ENCODE peak calls at places on chromosomes 1 and 21, in eight cellular contexts. G, H, M, V, D, A, O and P are unnamed samples. For H3K4me1, the result is how much of the 10 kb centered on the place peaks cover.

GRCh38 chr1:161299347-161299746 is 10.4 kb downstream of the MPZ start:
- DNase-seq in V (no peak), G (no peak), H (no peak), M (no peak), D (no peak), A (no peak), O (no peak), P (no peak)

GRCh38 chr1:199929556-199929955 is 98.0 kb upstream of the NR5A2 start:
- DNase-seq in O (no peak), V (no peak), G (no peak), D (no peak), A (no peak), M (no peak), H (no peak), P (no peak)

GRCh38 chr21:43609501-43610340 is 49.6 kb downstream of the HSF2BP start:
- DNase-seq in A (peak), O (no peak), D (peak), M (peak), V (no peak), H (no peak), G (no peak), P (peak)

GRCh38 chr1:110208916-110209650 is 1.0 kb upstream of the KCNC4 start:
- DNase-seq in O (no peak), A (no peak), G (no peak), H (no peak), D (no peak), M (no peak), V (peak), P (no peak)

GRCh38 chr1:33762962-33763361 is 100.9 kb upstream of the HMGB4 start:
- DNase-seq in V (no peak), A (no peak), D (no peak), M (no peak), O (no peak), H (no peak), G (no peak), P (no peak)

GRCh38 chr1:46533179-46533864 is 18.1 kb downstream of the KNCN start:
- DNase-seq in O (peak), A (peak), H (peak), M (no peak), G (no peak), D (peak), V (no peak), P (no peak)

GRCh38 chr21:37562920-37563640 is 196.5 kb downstream of the DYRK1A start:
- DNase-seq in G (no peak), M (no peak), H (peak), A (peak), V (no peak), O (peak), D (no peak), P (peak)

GRCh38 chr1:200410566-200410878 is 686 bp upstream of the ZNF281 start:
- DNase-seq in V (no peak), H (no peak), O (no peak), D (no peak), A (no peak), M (no peak), G (no peak), P (no peak)

GRCh38 chr21:14566889-14567288 is 20.8 kb upstream of the SAMSN1 start:
- DNase-seq in V (no peak), A (no peak), H (no peak), O (no peak), M (no peak), D (no peak), G (no peak), P (no peak)

GRCh38 chr1:111275079-111275478 is 15.6 kb upstream of the CHIA start:
- DNase-seq in O (no peak), G (peak), H (peak), D (peak), V (peak), M (no peak), A (peak), P (no peak)

GRCh38 chr1:89633103-89633744 is at the start of gene LRRC8C:
- DNase-seq in V (peak), O (peak), M (no peak), H (peak), G (no peak), A (peak), D (peak), P (peak)

GRCh38 chr1:59375321-59376220 is 78.7 kb downstream of the FGGY start:
- DNase-seq in V (peak), H (no peak), A (no peak), D (no peak), O (no peak), G (no peak), M (no peak), P (no peak)

GRCh38 chr1:10841059-10841458 is 44.6 kb upstream of the CASZ1 start:
- DNase-seq in A (no peak), O (no peak), G (no peak), M (no peak), V (no peak), H (no peak), D (no peak), P (no peak)

GRCh38 chr1:33004628-33005027 is 32.1 kb downstream of the AK2 start:
- DNase-seq in A (no peak), H (no peak), V (peak), D (no peak), G (no peak), O (no peak), M (no peak), P (no peak)

GRCh38 chr1:88509369-88509768 is 174.7 kb upstream of the PKN2 start:
- DNase-seq in G (no peak), A (no peak), O (no peak), H (no peak), M (no peak), D (no peak), V (no peak), P (no peak)

GRCh38 chr1:63916485-63917360 is 142.9 kb downstream of the ROR1 start:
- DNase-seq in H (no peak), M (no peak), G (no peak), A (no peak), V (no peak), D (no peak), O (no peak), P (no peak)

GRCh38 chr1:184753608-184754478 is 815 bp downstream of the EDEM3 start:
- DNase-seq in H (peak), D (peak), A (peak), M (peak), V (peak), G (peak), O (peak), P (no peak)

GRCh38 chr1:198794498-198794897 is 155.7 kb downstream of the PTPRC start:
- DNase-seq in H (no peak), V (no peak), M (no peak), O (no peak), A (no peak), G (no peak), D (no peak), P (no peak)

GRCh38 chr1:203322480-203323179 is 17.3 kb downstream of the BTG2 start:
- DNase-seq in G (peak), M (no peak), V (no peak), A (no peak), O (no peak), D (peak), H (peak), P (no peak)

GRCh38 chr1:240797050-240797449 is 185.1 kb upstream of the GREM2 start:
- DNase-seq in H (no peak), O (no peak), G (no peak), V (no peak), M (no peak), D (no peak), A (no peak), P (no peak)

GRCh38 chr1:8889103-8889846 is 10.8 kb upstream of the ENO1 start:
- DNase-seq in H (no peak), M (no peak), D (no peak), O (no peak), A (no peak), V (peak), G (peak), P (no peak)

GRCh38 chr1:188782220-188782841 is 1695.3 kb downstream of the BRINP3 start:
- DNase-seq in H (no peak), A (peak), D (no peak), V (no peak), M (no peak), O (no peak), G (no peak), P (no peak)

GRCh38 chr1:42240964-42241755 is 76.6 kb upstream of the GUCA2A start:
- DNase-seq in A (no peak), D (no peak), O (no peak), M (no peak), V (no peak), H (no peak), G (no peak), P (no peak)

GRCh38 chr1:77271851-77272250 is 10.0 kb upstream of the AK5 start:
- DNase-seq in G (no peak), D (no peak), O (no peak), M (no peak), A (no peak), H (no peak), V (peak), P (no peak)

GRCh38 chr1:157496121-157496526 is 56.2 kb downstream of the FCRL5 start:
- DNase-seq in H (no peak), D (no peak), O (no peak), V (no peak), M (no peak), A (peak), G (no peak), P (no peak)

GRCh38 chr1:101276818-101277217 is 40.0 kb downstream of the S1PR1 start:
- DNase-seq in G (no peak), V (no peak), A (no peak), M (no peak), O (no peak), H (no peak), D (no peak), P (no peak)

GRCh38 chr1:198686069-198686728 is 47.4 kb downstream of the PTPRC start:
- DNase-seq in D (no peak), G (no peak), H (no peak), V (no peak), O (no peak), A (no peak), M (no peak), P (no peak)

GRCh38 chr1:116855220-116855619 is 54.5 kb upstream of the PTGFRN start:
- DNase-seq in O (no peak), A (peak), G (peak), H (peak), V (peak), D (peak), M (no peak), P (peak)

GRCh38 chr1:201719812-201720521 is 109.0 kb upstream of the IPO9 start:
- DNase-seq in D (peak), A (peak), H (peak), G (peak), M (no peak), V (peak), O (peak), P (peak)

GRCh38 chr21:34649400-34649799 is 19.4 kb upstream of the CLIC6 start:
- DNase-seq in H (no peak), A (no peak), M (no peak), V (no peak), D (no peak), G (peak), O (no peak), P (no peak)

GRCh38 chr1:160064746-160065145 is 5.2 kb downstream of the KCNJ10 start:
- DNase-seq in A (no peak), G (no peak), H (no peak), D (no peak), M (no peak), V (no peak), O (no peak), P (no peak)

GRCh38 chr21:29372063-29372802 is 73.5 kb downstream of the BACH1 start:
- DNase-seq in G (peak), H (peak), O (peak), V (peak), M (no peak), D (no peak), A (peak), P (peak)

GRCh38 chr1:162753001-162753658 is 37.4 kb upstream of the HSD17B7 start:
- DNase-seq in V (no peak), H (no peak), A (no peak), O (no peak), M (no peak), G (no peak), D (no peak), P (no peak)

GRCh38 chr1:208002672-208003071 is 91.7 kb upstream of the CD34 start:
- DNase-seq in G (no peak), V (no peak), O (no peak), H (no peak), M (no peak), D (no peak), A (no peak), P (no peak)

GRCh38 chr1:60171793-60172192 is 98.2 kb upstream of the C1orf87 start:
- DNase-seq in A (no peak), G (no peak), V (no peak), H (no peak), O (no peak), M (no peak), D (no peak), P (no peak)

GRCh38 chr1:154541231-154541630 is 17.2 kb downstream of the UBE2Q1 start:
- DNase-seq in D (no peak), A (no peak), O (peak), H (no peak), V (no peak), G (no peak), M (no peak), P (no peak)

GRCh38 chr21:26790289-26790688 is 54.9 kb downstream of the ADAMTS1 start:
- DNase-seq in V (no peak), O (no peak), H (no peak), M (no peak), D (no peak), A (no peak), G (no peak), P (peak)

GRCh38 chr1:1781526-1781903 is 3.2 kb upstream of the NADK start:
- DNase-seq in O (no peak), D (no peak), H (no peak), M (no peak), G (no peak), V (no peak), A (no peak), P (no peak)

GRCh38 chr1:89261926-89262540 is 10.6 kb downstream of the GBP5 start:
- DNase-seq in G (no peak), D (no peak), H (peak), V (no peak), O (no peak), M (no peak), A (no peak), P (peak)

GRCh38 chr1:163337631-163338030 is 15.9 kb downstream of the NUF2 start:
- DNase-seq in O (no peak), A (no peak), V (no peak), G (no peak), H (no peak), D (no peak), M (no peak), P (no peak)

GRCh38 chr1:36256558-36257374 is 32.5 kb downstream of the THRAP3 start:
- DNase-seq in H (no peak), G (no peak), D (no peak), O (no peak), A (no peak), V (no peak), M (no peak), P (no peak)

GRCh38 chr1:36248250-36248894 is 24.1 kb downstream of the THRAP3 start:
- DNase-seq in V (no peak), G (peak), M (no peak), D (peak), H (no peak), O (no peak), A (no peak), P (peak)

GRCh38 chr1:36253463-36253862 is 29.2 kb downstream of the THRAP3 start:
- DNase-seq in V (no peak), M (no peak), D (no peak), H (no peak), G (no peak), A (no peak), O (no peak), P (no peak)

GRCh38 chr1:36247538-36247937 is 23.3 kb downstream of the THRAP3 start:
- DNase-seq in H (no peak), V (no peak), M (no peak), D (no peak), A (no peak), G (no peak), O (no peak), P (no peak)

DNA sequence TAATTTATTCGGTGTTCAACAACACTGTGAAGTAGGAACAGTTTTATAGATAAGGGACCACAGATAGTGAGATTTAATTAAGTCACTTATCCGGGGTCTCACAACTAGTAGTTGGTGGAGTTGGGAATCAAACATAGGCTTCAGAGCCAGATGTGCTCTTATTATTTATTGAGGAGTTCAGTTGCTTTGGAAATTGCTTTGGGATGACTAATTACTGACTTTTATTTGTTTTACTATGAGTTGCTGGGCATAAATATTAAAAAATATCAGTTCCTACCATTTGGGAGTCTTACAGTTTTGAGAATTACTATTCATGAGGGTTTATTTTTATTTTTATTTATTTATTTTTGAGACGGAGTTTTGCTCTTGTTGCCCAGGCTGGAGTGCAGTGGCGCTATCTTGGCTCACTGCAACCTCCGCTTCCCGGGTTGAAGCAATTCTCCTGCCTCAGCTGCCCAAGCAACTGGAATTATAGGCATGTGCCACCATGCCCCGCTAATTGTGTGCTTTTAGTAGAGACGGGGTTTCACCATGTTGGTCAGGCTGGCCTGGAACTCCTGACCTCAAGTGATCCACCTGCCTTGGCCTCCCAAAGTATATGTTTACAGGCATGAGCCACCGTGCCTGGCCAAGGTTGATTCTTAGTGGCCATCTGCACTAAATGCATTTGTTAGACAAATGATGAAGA is 27.7 kb downstream of the THRAP3 start:
- DNase-seq in G (no peak), O (no peak), M (no peak), A (no peak), H (no peak), D (no peak), V (no peak), P (no peak)
- H3K4me1 ChIP-seq in G (under half), O (half or more), M (under half), A (under half), H (half or more), D (half or more), V (under half), P (under half)

DNA sequence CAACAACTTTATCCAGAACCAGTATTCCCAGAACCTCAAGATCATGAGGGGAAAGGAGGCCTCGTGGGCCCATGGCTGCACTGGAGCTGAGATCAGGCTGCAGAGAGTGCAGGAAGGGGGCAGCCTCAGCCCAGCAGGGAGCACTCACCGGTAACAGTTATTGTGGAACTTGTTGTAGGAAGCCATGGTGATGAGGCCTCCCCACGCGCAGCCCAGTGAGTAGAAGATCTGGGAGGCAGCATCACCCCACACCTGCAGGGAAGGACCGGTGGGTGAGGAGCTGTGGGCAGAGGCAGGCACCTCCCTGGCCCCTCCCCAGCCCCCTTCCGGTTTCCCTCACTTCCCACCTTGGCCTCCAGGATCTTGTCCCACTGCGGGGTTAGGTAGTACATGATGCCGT is 10.8 kb downstream of the CCDC24 start:
- DNase-seq in V (no peak), O (no peak), G (no peak), A (no peak), M (no peak), H (no peak), D (no peak), P (no peak)
- H3K4me1 ChIP-seq in V (under half), O (under half), G (under half), A (under half), M (under half), H (under half), D (under half), P (under half)

DNA sequence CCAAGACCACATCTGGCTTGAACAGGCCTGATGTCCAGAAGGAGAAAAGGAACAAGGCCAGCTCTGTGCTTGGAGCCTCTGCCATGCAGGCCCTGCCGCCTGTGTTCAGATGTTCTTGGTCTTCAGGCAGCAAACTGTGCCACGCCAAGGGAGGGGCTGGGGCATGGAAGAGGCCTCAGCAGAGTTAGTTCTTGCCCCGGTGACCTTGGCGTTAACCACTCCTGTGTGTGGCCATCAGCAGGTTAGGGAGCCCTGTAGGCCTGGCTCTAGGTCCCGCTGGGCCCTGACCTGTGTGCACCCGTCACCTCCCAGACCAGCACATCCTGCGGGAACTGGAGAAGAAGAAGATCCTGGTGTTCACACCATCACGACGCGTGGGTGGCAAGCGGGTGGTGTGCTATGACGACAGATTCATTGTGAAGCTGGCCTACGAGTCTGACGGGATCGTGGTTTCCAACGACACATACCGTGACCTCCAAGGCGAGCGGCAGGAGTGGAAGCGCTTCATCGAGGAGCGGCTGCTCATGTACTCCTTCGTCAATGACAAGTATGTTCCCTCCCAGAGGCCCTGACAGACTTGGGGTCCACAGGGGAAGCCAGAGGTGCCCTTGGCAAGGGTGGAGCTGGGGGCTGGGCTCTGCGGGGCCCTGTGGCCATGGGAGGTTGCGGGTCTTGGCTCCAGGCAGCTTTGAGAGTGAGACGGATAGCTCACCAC is 7.1 kb downstream of the ZC3H12A start:
- DNase-seq in H (no peak), O (peak), V (peak), D (no peak), A (no peak), G (peak), M (no peak), P (no peak)
- H3K4me1 ChIP-seq in H (half or more), O (half or more), V (half or more), D (half or more), A (under half), G (under half), M (under half), P (under half)

DNA sequence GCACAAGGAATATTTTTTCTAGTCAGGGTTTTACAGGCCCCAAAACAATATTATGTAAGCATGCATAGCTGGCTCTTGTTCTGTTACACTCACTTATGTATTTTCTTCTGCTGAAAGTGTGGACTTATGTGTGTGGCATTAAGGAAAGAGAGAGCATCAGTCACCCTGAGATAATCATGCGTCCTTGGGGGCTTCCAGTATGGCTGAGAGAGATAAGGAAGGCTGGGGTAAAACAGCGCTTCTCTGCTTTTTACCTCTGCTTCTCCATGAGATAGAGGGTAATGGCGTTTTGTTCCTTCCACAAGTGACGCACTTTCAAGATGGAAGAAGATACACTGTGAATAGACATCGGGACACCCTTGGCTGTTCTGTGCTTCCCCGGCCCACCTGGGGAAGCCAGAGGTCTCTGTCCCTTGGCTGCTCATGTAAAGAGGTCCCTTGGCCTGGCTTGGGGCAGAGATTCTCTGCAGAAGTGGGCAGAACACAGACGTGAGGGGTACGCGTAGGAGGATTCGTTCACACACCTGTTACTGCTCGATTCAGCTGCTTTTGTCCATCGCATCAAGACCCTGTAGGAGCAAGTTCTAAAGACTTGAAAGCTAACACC is 266.6 kb upstream of the RAB4A start:
- DNase-seq in V (no peak), D (peak), M (no peak), A (no peak), G (no peak), O (no peak), H (no peak), P (no peak)
- H3K4me1 ChIP-seq in V (under half), D (under half), M (under half), A (under half), G (under half), O (under half), H (under half), P (under half)

GRCh38 chr1:167928457-167928852 is 8.0 kb upstream of the DCAF6 start:
- DNase-seq in D (no peak), A (no peak), H (no peak), M (no peak), V (peak), O (no peak), G (no peak), P (no peak)
- H3K4me1 ChIP-seq in D (under half), A (under half), H (under half), M (under half), V (under half), O (under half), G (under half), P (under half)